ENCODE peak calls at places on chromosomes 11 and 22, in eight cellular contexts. D is colonic mucosa, Q is B cell, U is NB4, B is BE2C, V is adrenal gland, N is lung, A is neural crest cell. Z is an unnamed sample.

GRCh38 chr11:45042560-45042959 is 91.9 kb upstream of the TP53I11 start:
- DNase-seq in V (no peak), U (no peak), B (peak), N (no peak), A (no peak), Q (no peak), D (no peak), Z (no peak)

GRCh38 chr11:128733440-128734115 is 39.7 kb downstream of the FLI1 start:
- DNase-seq in Q (no peak), N (no peak), B (no peak), A (no peak), V (no peak), D (no peak), U (peak), Z (no peak)

GRCh38 chr11:45622283-45622682 is 43.1 kb downstream of the CHST1 start:
- DNase-seq in Q (no peak), V (no peak), D (no peak), A (no peak), B (no peak), N (no peak), U (no peak), Z (no peak)

GRCh38 chr11:79287952-79288351 is 152.9 kb downstream of the TENM4 start:
- DNase-seq in D (no peak), N (no peak), A (no peak), U (no peak), B (peak), Q (no peak), V (no peak), Z (no peak)

GRCh38 chr22:44165286-44165874 is 15.3 kb upstream of the PARVG start:
- DNase-seq in V (no peak), Q (no peak), B (no peak), A (no peak), D (no peak), N (no peak), U (no peak), Z (no peak)

GRCh38 chr22:49960967-49961600 is 512 bp downstream of the PIM3 start:
- DNase-seq in A (no peak), D (peak), B (peak), Q (no peak), N (peak), V (peak), U (peak), Z (peak)

GRCh38 chr11:1153951-1154487 is 3.7 kb upstream of the MUC5AC start:
- DNase-seq in N (peak), D (peak), U (peak), Q (peak), B (no peak), V (peak), A (no peak), Z (peak)

GRCh38 chr22:21455334-21456089 is 11.7 kb upstream of the TMEM191C start:
- DNase-seq in A (peak), Q (no peak), V (peak), B (no peak), N (no peak), U (no peak), D (no peak), Z (peak)

GRCh38 chr22:46866591-46866990 is 104.1 kb downstream of the TBC1D22A start:
- DNase-seq in Q (no peak), B (no peak), D (no peak), N (no peak), U (no peak), V (no peak), A (no peak), Z (no peak)

GRCh38 chr11:72353861-72354260 is 80.5 kb downstream of the CLPB start:
- DNase-seq in A (no peak), D (no peak), Q (no peak), B (peak), U (peak), V (no peak), N (no peak), Z (no peak)

GRCh38 chr11:73135346-73136284 is 6.5 kb downstream of the FCHSD2 start:
- DNase-seq in D (no peak), Q (no peak), B (no peak), N (no peak), V (no peak), U (no peak), A (no peak), Z (no peak)

GRCh38 chr22:49657275-49657973 is 170.2 kb downstream of the BRD1 start:
- DNase-seq in Q (peak), U (peak), A (no peak), B (no peak), V (peak), D (peak), N (peak), Z (peak)

GRCh38 chr22:50186789-50187523 is 1.2 kb downstream of the TRABD start:
- DNase-seq in Q (peak), U (no peak), D (peak), A (no peak), B (no peak), N (no peak), V (no peak), Z (no peak)

GRCh38 chr11:124535552-124536232 is 7.8 kb downstream of the OR8B12 start:
- DNase-seq in A (no peak), B (no peak), V (no peak), D (no peak), N (no peak), U (peak), Q (no peak), Z (no peak)

GRCh38 chr11:121291896-121292502 is 572 bp upstream of the SC5D start:
- DNase-seq in Q (peak), A (no peak), N (no peak), V (no peak), B (no peak), U (peak), D (no peak), Z (no peak)

GRCh38 chr11:34707462-34707840 is 86.6 kb downstream of the EHF start:
- DNase-seq in N (no peak), U (no peak), A (no peak), Q (no peak), V (no peak), B (no peak), D (no peak), Z (peak)
- TF ChIP-seq CTCF in N (no peak), U (no peak), A (no peak), Q (no peak), V (no peak), B (no peak), D (no peak), Z (no peak)

DNA sequence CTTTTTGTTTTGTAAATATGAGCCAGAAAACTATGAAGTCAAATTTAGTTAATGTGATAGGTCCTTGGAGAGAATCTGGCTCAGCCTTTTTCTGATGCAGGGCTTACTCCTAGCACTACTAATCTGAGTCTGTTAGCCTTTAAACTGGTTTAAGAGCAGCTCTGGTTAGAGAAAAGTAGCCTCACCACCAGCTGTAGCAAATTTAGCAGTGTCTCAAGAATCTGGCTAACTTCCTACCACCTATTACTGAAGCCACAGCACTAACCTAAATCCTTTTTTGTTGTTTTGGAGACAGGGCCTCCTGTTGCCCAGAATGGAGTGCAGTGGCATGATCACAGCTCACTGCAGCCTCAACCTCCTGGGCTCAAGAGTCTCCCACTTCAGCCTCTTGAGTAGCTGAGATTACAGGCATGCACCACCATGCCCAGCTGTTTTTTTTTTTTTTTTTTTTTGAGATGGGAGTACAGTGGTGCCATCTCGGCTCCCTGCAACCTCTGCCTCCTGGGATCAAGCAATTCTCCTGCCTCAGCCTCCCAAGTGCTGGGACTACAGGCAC is 13.9 kb downstream of the RBM4B start:
- DNase-seq in U (no peak), V (no peak), N (no peak), B (no peak), D (no peak), A (no peak), Q (no peak), Z (no peak)
- TF ChIP-seq CTCF in U (no peak), V (no peak), N (no peak), B (no peak), D (no peak), A (no peak), Q (no peak), Z (no peak)

GRCh38 chr11:24453129-24453723 is 43.6 kb upstream of the LUZP2 start:
- DNase-seq in D (no peak), Q (no peak), N (no peak), V (no peak), U (no peak), B (no peak), A (no peak), Z (no peak)
- TF ChIP-seq CTCF in D (no peak), Q (no peak), N (no peak), V (no peak), U (no peak), B (no peak), A (no peak), Z (no peak)

DNA sequence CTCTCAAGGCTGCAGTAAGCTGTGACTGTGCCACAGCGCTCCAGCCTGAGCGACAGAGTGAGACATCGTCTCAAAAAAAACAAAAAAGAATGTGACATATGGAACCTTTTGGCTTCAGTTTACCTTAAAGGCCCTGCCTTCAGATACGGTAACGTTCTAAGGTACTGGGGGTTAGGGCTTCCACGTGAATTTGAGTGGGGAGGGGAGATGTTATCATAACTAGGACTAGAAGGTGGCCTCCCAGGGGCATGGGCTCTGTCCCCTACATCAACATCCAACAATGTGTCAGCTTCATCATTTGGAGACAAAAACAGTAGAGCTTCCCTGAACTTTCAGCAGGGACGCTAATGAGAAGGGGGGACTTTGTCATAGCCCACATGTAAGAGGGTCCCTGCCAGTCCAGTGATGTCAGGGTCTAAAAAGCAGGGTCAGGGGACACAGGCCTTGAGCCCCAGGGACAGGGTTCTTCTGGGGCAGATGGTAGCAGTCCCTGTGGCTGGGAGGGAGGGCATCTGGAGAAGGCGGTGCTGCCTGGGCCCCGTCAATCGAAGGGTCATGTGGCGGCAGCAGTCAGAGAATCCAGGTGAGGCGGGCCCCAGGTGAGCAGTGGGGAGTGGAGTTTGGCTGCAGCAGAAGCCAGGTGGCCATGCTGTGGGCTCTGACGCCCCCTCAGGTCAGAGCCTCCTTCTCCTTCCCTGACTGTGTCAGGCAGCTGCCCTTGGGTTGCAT is 79.8 kb downstream of the BCR start:
- DNase-seq in V (no peak), B (no peak), D (no peak), U (no peak), N (no peak), Q (no peak), A (no peak), Z (no peak)
- TF ChIP-seq CTCF in V (no peak), B (no peak), D (no peak), U (no peak), N (no peak), Q (no peak), A (no peak), Z (no peak)

GRCh38 chr11:7168741-7168990 is 79.9 kb downstream of the RBMXL2 start:
- DNase-seq in N (no peak), Q (no peak), U (no peak), A (no peak), D (no peak), V (no peak), B (no peak), Z (no peak)

GRCh38 chr11:7165911-7166310 is 77.1 kb downstream of the RBMXL2 start:
- DNase-seq in Q (no peak), V (no peak), A (no peak), D (no peak), B (peak), N (no peak), U (no peak), Z (no peak)

GRCh38 chr11:7170431-7170830 is 81.3 kb upstream of the SYT9 start:
- DNase-seq in U (no peak), V (no peak), Q (no peak), B (no peak), N (no peak), D (no peak), A (no peak), Z (no peak)

GRCh38 chr11:7167976-7168740 is 79.4 kb downstream of the RBMXL2 start:
- DNase-seq in D (no peak), U (no peak), N (no peak), V (no peak), Q (no peak), B (no peak), A (no peak), Z (no peak)
- TF ChIP-seq CTCF in D (no peak), U (no peak), N (no peak), V (no peak), Q (no peak), B (peak), A (peak), Z (no peak)

GRCh38 chr22:38921801-38922200 is 35.6 kb upstream of the APOBEC3A start:
- DNase-seq in D (peak), A (no peak), Q (no peak), N (no peak), V (no peak), U (peak), B (no peak), Z (no peak)

GRCh38 chr22:38925571-38926041 is 31.8 kb upstream of the APOBEC3A start:
- DNase-seq in Q (no peak), B (no peak), U (no peak), D (no peak), V (no peak), A (no peak), N (peak), Z (no peak)

GRCh38 chr22:38924197-38924952 is 33.0 kb upstream of the APOBEC3A start:
- DNase-seq in A (no peak), U (no peak), Q (no peak), D (peak), B (peak), N (peak), V (peak), Z (no peak)

GRCh38 chr22:38921126-38921525 is 36.3 kb upstream of the APOBEC3A start:
- DNase-seq in Q (no peak), U (no peak), V (no peak), N (peak), D (peak), A (no peak), B (no peak), Z (no peak)

GRCh38 chr22:38923463-38924196 is 33.8 kb upstream of the APOBEC3A start:
- DNase-seq in D (peak), U (no peak), B (peak), A (no peak), V (peak), Q (no peak), N (peak), Z (no peak)
- TF ChIP-seq CTCF in D (no peak), U (no peak), B (peak), A (no peak), V (peak), Q (no peak), N (no peak), Z (no peak)

GRCh38 chr11:34679681-34680080 is 58.8 kb downstream of the EHF start:
- DNase-seq in Q (no peak), V (no peak), U (no peak), B (no peak), D (no peak), A (no peak), N (no peak), Z (no peak)

GRCh38 chr11:34676227-34676626 is 55.3 kb downstream of the EHF start:
- DNase-seq in B (no peak), A (no peak), N (no peak), D (no peak), V (no peak), Q (no peak), U (no peak), Z (no peak)

GRCh38 chr11:34682822-34683221 is 61.9 kb downstream of the EHF start:
- DNase-seq in Q (no peak), V (no peak), A (no peak), U (no peak), B (no peak), N (no peak), D (no peak), Z (no peak)

GRCh38 chr11:34680206-34680605 is 59.3 kb downstream of the EHF start:
- DNase-seq in A (no peak), U (no peak), B (no peak), V (no peak), D (no peak), N (no peak), Q (no peak), Z (no peak)

DNA sequence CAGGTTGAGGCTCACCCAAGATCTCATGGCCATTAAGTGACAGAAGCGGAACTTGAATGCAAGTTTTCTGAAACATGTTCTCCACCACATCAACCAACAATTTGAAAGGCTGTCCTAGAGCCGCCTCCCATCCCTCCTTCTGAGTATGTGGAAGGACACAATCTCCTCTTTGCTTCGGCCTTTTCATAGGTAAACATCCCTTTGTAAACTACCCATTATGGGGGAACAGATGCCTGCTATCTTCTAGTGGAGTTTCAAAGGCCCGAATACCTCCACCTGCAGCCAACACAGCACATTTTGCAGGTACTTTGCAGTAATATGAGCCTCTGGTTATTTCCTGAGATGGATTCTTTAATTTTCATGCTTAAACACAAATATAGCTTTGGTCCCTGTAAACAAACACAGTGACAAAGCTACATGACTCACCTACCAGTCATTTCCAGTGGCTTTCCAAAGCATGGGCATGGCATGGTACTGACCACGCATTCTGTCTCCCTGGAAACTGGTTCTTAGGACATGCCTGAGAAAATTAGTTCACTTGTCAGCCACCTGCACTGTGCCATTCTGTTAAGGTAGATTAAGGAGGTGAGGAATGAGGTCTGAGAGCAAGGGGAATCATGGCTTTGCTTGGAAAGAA is 60.1 kb downstream of the EHF start:
- DNase-seq in A (no peak), N (no peak), B (no peak), V (no peak), D (no peak), Q (no peak), U (no peak), Z (no peak)
- TF ChIP-seq CTCF in A (no peak), N (no peak), B (no peak), V (no peak), D (no peak), Q (no peak), U (no peak), Z (no peak)

GRCh38 chr11:8712506-8712905 is 29.9 kb downstream of the RPL27A start:
- DNase-seq in D (no peak), V (no peak), Q (no peak), B (no peak), A (no peak), N (no peak), U (no peak), Z (no peak)
- TF ChIP-seq CTCF in D (no peak), V (no peak), Q (no peak), B (no peak), A (no peak), N (no peak), U (no peak), Z (no peak)

Z was measured in natural killer cell.